ENCODE peak calls at places on chromosomes 4 and X, in eight cellular contexts. One of them, this sample, is unnamed.

GRCh38 chrX:111181883-111182400 is 86.0 kb downstream of the PAK3 start:
- DNase-seq in hypothalamus: no peak
- DNase-seq in suprapubic skin: no peak
- DNase-seq in fibroblast of the aortic adventitia: no peak
- DNase-seq in psoas muscle: no peak
- DNase-seq in heart left ventricle: no peak
- DNase-seq in stimulated activated CD4-positive, alpha-beta T cell treated with anti-CD3 and anti-CD28 coated beads, Interleukin-12 subunit alpha, Interleukin-12 subunit beta, amount 100 ng/mL, for 24 hours: no peak
- DNase-seq in GM12891: no peak
- DNase-seq in this sample: no peak

GRCh38 chrX:17550011-17550410 is 175.0 kb downstream of the NHS start:
- DNase-seq in hypothalamus: no peak
- DNase-seq in suprapubic skin: no peak
- DNase-seq in fibroblast of the aortic adventitia: no peak
- DNase-seq in psoas muscle: no peak
- DNase-seq in heart left ventricle: no peak
- DNase-seq in stimulated activated CD4-positive, alpha-beta T cell treated with anti-CD3 and anti-CD28 coated beads, Interleukin-12 subunit alpha, Interleukin-12 subunit beta, amount 100 ng/mL, for 24 hours: no peak
- DNase-seq in GM12891: no peak
- DNase-seq in this sample: no peak

GRCh38 chrX:63809158-63809557 is 24.1 kb upstream of the ARHGEF9 start:
- DNase-seq in hypothalamus: no peak
- DNase-seq in suprapubic skin: no peak
- DNase-seq in fibroblast of the aortic adventitia: no peak
- DNase-seq in psoas muscle: no peak
- DNase-seq in heart left ventricle: no peak
- DNase-seq in stimulated activated CD4-positive, alpha-beta T cell treated with anti-CD3 and anti-CD28 coated beads, Interleukin-12 subunit alpha, Interleukin-12 subunit beta, amount 100 ng/mL, for 24 hours: no peak
- DNase-seq in GM12891: no peak
- DNase-seq in this sample: no peak

GRCh38 chrX:15864629-15865028 is 10.0 kb upstream of the AP1S2 start:
- DNase-seq in hypothalamus: no peak
- DNase-seq in suprapubic skin: no peak
- DNase-seq in fibroblast of the aortic adventitia: no peak
- DNase-seq in psoas muscle: no peak
- DNase-seq in heart left ventricle: no peak
- DNase-seq in stimulated activated CD4-positive, alpha-beta T cell treated with anti-CD3 and anti-CD28 coated beads, Interleukin-12 subunit alpha, Interleukin-12 subunit beta, amount 100 ng/mL, for 24 hours: no peak
- DNase-seq in GM12891: no peak
- DNase-seq in this sample: no peak

GRCh38 chr4:98113005-98113404 is 30.3 kb downstream of the STPG2 start:
- DNase-seq in hypothalamus: no peak
- DNase-seq in suprapubic skin: no peak
- DNase-seq in fibroblast of the aortic adventitia: peak
- DNase-seq in psoas muscle: no peak
- DNase-seq in heart left ventricle: no peak
- DNase-seq in stimulated activated CD4-positive, alpha-beta T cell treated with anti-CD3 and anti-CD28 coated beads, Interleukin-12 subunit alpha, Interleukin-12 subunit beta, amount 100 ng/mL, for 24 hours: no peak
- DNase-seq in GM12891: no peak
- DNase-seq in this sample: no peak

GRCh38 chr4:119683518-119683917 is 54.9 kb upstream of the PDE5A start:
- DNase-seq in hypothalamus: no peak
- DNase-seq in suprapubic skin: no peak
- DNase-seq in fibroblast of the aortic adventitia: peak
- DNase-seq in psoas muscle: no peak
- DNase-seq in heart left ventricle: no peak
- DNase-seq in stimulated activated CD4-positive, alpha-beta T cell treated with anti-CD3 and anti-CD28 coated beads, Interleukin-12 subunit alpha, Interleukin-12 subunit beta, amount 100 ng/mL, for 24 hours: no peak
- DNase-seq in GM12891: no peak
- DNase-seq in this sample: peak

GRCh38 chr4:167265231-167265630 is 30.9 kb upstream of the SPOCK3 start:
- DNase-seq in hypothalamus: no peak
- DNase-seq in suprapubic skin: no peak
- DNase-seq in fibroblast of the aortic adventitia: no peak
- DNase-seq in psoas muscle: no peak
- DNase-seq in heart left ventricle: no peak
- DNase-seq in stimulated activated CD4-positive, alpha-beta T cell treated with anti-CD3 and anti-CD28 coated beads, Interleukin-12 subunit alpha, Interleukin-12 subunit beta, amount 100 ng/mL, for 24 hours: no peak
- DNase-seq in GM12891: no peak
- DNase-seq in this sample: no peak

GRCh38 chr4:85979276-85979675 is 380.6 kb downstream of the MAPK10 start:
- DNase-seq in hypothalamus: no peak
- DNase-seq in suprapubic skin: no peak
- DNase-seq in fibroblast of the aortic adventitia: no peak
- DNase-seq in psoas muscle: no peak
- DNase-seq in heart left ventricle: no peak
- DNase-seq in stimulated activated CD4-positive, alpha-beta T cell treated with anti-CD3 and anti-CD28 coated beads, Interleukin-12 subunit alpha, Interleukin-12 subunit beta, amount 100 ng/mL, for 24 hours: no peak
- DNase-seq in GM12891: no peak
- DNase-seq in this sample: no peak

GRCh38 chr4:56215901-56216300 is 171.4 kb downstream of the AASDH start:
- DNase-seq in hypothalamus: no peak
- DNase-seq in suprapubic skin: no peak
- DNase-seq in fibroblast of the aortic adventitia: peak
- DNase-seq in psoas muscle: no peak
- DNase-seq in heart left ventricle: no peak
- DNase-seq in stimulated activated CD4-positive, alpha-beta T cell treated with anti-CD3 and anti-CD28 coated beads, Interleukin-12 subunit alpha, Interleukin-12 subunit beta, amount 100 ng/mL, for 24 hours: no peak
- DNase-seq in GM12891: no peak
- DNase-seq in this sample: no peak

GRCh38 chr4:72876946-72877345 is 192.6 kb downstream of the COX18 start:
- DNase-seq in hypothalamus: no peak
- DNase-seq in suprapubic skin: no peak
- DNase-seq in fibroblast of the aortic adventitia: no peak
- DNase-seq in psoas muscle: no peak
- DNase-seq in heart left ventricle: no peak
- DNase-seq in stimulated activated CD4-positive, alpha-beta T cell treated with anti-CD3 and anti-CD28 coated beads, Interleukin-12 subunit alpha, Interleukin-12 subunit beta, amount 100 ng/mL, for 24 hours: no peak
- DNase-seq in GM12891: no peak
- DNase-seq in this sample: no peak

GRCh38 chr4:20464381-20464780 is 212.7 kb downstream of the SLIT2 start:
- DNase-seq in hypothalamus: no peak
- DNase-seq in suprapubic skin: no peak
- DNase-seq in fibroblast of the aortic adventitia: peak
- DNase-seq in psoas muscle: no peak
- DNase-seq in heart left ventricle: no peak
- DNase-seq in stimulated activated CD4-positive, alpha-beta T cell treated with anti-CD3 and anti-CD28 coated beads, Interleukin-12 subunit alpha, Interleukin-12 subunit beta, amount 100 ng/mL, for 24 hours: no peak
- DNase-seq in GM12891: no peak
- DNase-seq in this sample: no peak

GRCh38 chr4:185920691-185921260 is 108.8 kb upstream of the SORBS2 start:
- DNase-seq in hypothalamus: no peak
- DNase-seq in suprapubic skin: no peak
- DNase-seq in fibroblast of the aortic adventitia: no peak
- DNase-seq in psoas muscle: no peak
- DNase-seq in heart left ventricle: no peak
- DNase-seq in stimulated activated CD4-positive, alpha-beta T cell treated with anti-CD3 and anti-CD28 coated beads, Interleukin-12 subunit alpha, Interleukin-12 subunit beta, amount 100 ng/mL, for 24 hours: no peak
- DNase-seq in GM12891: no peak
- DNase-seq in this sample: no peak

GRCh38 chrX:11532291-11533075 is 133.2 kb downstream of the ARHGAP6 start:
- DNase-seq in hypothalamus: no peak
- DNase-seq in suprapubic skin: no peak
- DNase-seq in fibroblast of the aortic adventitia: peak
- DNase-seq in psoas muscle: no peak
- DNase-seq in heart left ventricle: no peak
- DNase-seq in stimulated activated CD4-positive, alpha-beta T cell treated with anti-CD3 and anti-CD28 coated beads, Interleukin-12 subunit alpha, Interleukin-12 subunit beta, amount 100 ng/mL, for 24 hours: no peak
- DNase-seq in GM12891: no peak
- DNase-seq in this sample: no peak

GRCh38 chr4:144575181-144575580 is 70.8 kb upstream of the HHIP start:
- DNase-seq in hypothalamus: no peak
- DNase-seq in suprapubic skin: no peak
- DNase-seq in fibroblast of the aortic adventitia: peak
- DNase-seq in psoas muscle: no peak
- DNase-seq in heart left ventricle: no peak
- DNase-seq in stimulated activated CD4-positive, alpha-beta T cell treated with anti-CD3 and anti-CD28 coated beads, Interleukin-12 subunit alpha, Interleukin-12 subunit beta, amount 100 ng/mL, for 24 hours: no peak
- DNase-seq in GM12891: no peak
- DNase-seq in this sample: no peak

GRCh38 chr4:180380733-180381132 is 1862.5 kb upstream of the TENM3 start:
- DNase-seq in hypothalamus: no peak
- DNase-seq in suprapubic skin: no peak
- DNase-seq in fibroblast of the aortic adventitia: peak
- DNase-seq in psoas muscle: no peak
- DNase-seq in heart left ventricle: no peak
- DNase-seq in stimulated activated CD4-positive, alpha-beta T cell treated with anti-CD3 and anti-CD28 coated beads, Interleukin-12 subunit alpha, Interleukin-12 subunit beta, amount 100 ng/mL, for 24 hours: no peak
- DNase-seq in GM12891: no peak
- DNase-seq in this sample: no peak

GRCh38 chrX:48910926-48911406 is 480 bp downstream of the SLC35A2 start:
- DNase-seq in hypothalamus: no peak
- DNase-seq in suprapubic skin: no peak
- DNase-seq in fibroblast of the aortic adventitia: peak
- DNase-seq in psoas muscle: no peak
- DNase-seq in heart left ventricle: no peak
- DNase-seq in stimulated activated CD4-positive, alpha-beta T cell treated with anti-CD3 and anti-CD28 coated beads, Interleukin-12 subunit alpha, Interleukin-12 subunit beta, amount 100 ng/mL, for 24 hours: no peak
- DNase-seq in GM12891: no peak
- DNase-seq in this sample: no peak

GRCh38 chr4:95129036-95129435 is 371.3 kb downstream of the BMPR1B start:
- DNase-seq in hypothalamus: no peak
- DNase-seq in suprapubic skin: no peak
- DNase-seq in fibroblast of the aortic adventitia: no peak
- DNase-seq in psoas muscle: no peak
- DNase-seq in heart left ventricle: no peak
- DNase-seq in stimulated activated CD4-positive, alpha-beta T cell treated with anti-CD3 and anti-CD28 coated beads, Interleukin-12 subunit alpha, Interleukin-12 subunit beta, amount 100 ng/mL, for 24 hours: no peak
- DNase-seq in GM12891: no peak
- DNase-seq in this sample: no peak

GRCh38 chr4:164293776-164294175 is 460.2 kb upstream of the SMIM31 start:
- DNase-seq in hypothalamus: no peak
- DNase-seq in suprapubic skin: no peak
- DNase-seq in fibroblast of the aortic adventitia: no peak
- DNase-seq in psoas muscle: no peak
- DNase-seq in heart left ventricle: no peak
- DNase-seq in stimulated activated CD4-positive, alpha-beta T cell treated with anti-CD3 and anti-CD28 coated beads, Interleukin-12 subunit alpha, Interleukin-12 subunit beta, amount 100 ng/mL, for 24 hours: no peak
- DNase-seq in GM12891: no peak
- DNase-seq in this sample: no peak

GRCh38 chr4:3369781-3370660 is 71.7 kb upstream of the HGFAC start:
- DNase-seq in hypothalamus: no peak
- DNase-seq in suprapubic skin: no peak
- DNase-seq in fibroblast of the aortic adventitia: peak
- DNase-seq in psoas muscle: no peak
- DNase-seq in heart left ventricle: no peak
- DNase-seq in stimulated activated CD4-positive, alpha-beta T cell treated with anti-CD3 and anti-CD28 coated beads, Interleukin-12 subunit alpha, Interleukin-12 subunit beta, amount 100 ng/mL, for 24 hours: peak
- DNase-seq in GM12891: no peak
- DNase-seq in this sample: no peak

GRCh38 chrX:9627827-9628406 is 137.7 kb downstream of the GPR143 start:
- DNase-seq in hypothalamus: no peak
- DNase-seq in suprapubic skin: no peak
- DNase-seq in fibroblast of the aortic adventitia: peak
- DNase-seq in psoas muscle: no peak
- DNase-seq in heart left ventricle: no peak
- DNase-seq in stimulated activated CD4-positive, alpha-beta T cell treated with anti-CD3 and anti-CD28 coated beads, Interleukin-12 subunit alpha, Interleukin-12 subunit beta, amount 100 ng/mL, for 24 hours: no peak
- DNase-seq in GM12891: no peak
- DNase-seq in this sample: no peak

GRCh38 chr4:168693750-168694470 is 197.1 kb downstream of the PALLD start:
- DNase-seq in hypothalamus: no peak
- DNase-seq in suprapubic skin: no peak
- DNase-seq in fibroblast of the aortic adventitia: no peak
- DNase-seq in psoas muscle: no peak
- DNase-seq in heart left ventricle: no peak
- DNase-seq in stimulated activated CD4-positive, alpha-beta T cell treated with anti-CD3 and anti-CD28 coated beads, Interleukin-12 subunit alpha, Interleukin-12 subunit beta, amount 100 ng/mL, for 24 hours: no peak
- DNase-seq in GM12891: no peak
- DNase-seq in this sample: no peak

GRCh38 chr4:184599492-184600135 is 49.6 kb downstream of the CASP3 start:
- DNase-seq in hypothalamus: no peak
- DNase-seq in suprapubic skin: no peak
- DNase-seq in fibroblast of the aortic adventitia: peak
- DNase-seq in psoas muscle: no peak
- DNase-seq in heart left ventricle: no peak
- DNase-seq in stimulated activated CD4-positive, alpha-beta T cell treated with anti-CD3 and anti-CD28 coated beads, Interleukin-12 subunit alpha, Interleukin-12 subunit beta, amount 100 ng/mL, for 24 hours: no peak
- DNase-seq in GM12891: no peak
- DNase-seq in this sample: no peak

GRCh38 chrX:150696836-150697235 is 3.6 kb downstream of the MTMR1 start:
- DNase-seq in hypothalamus: no peak
- DNase-seq in suprapubic skin: no peak
- DNase-seq in fibroblast of the aortic adventitia: no peak
- DNase-seq in psoas muscle: no peak
- DNase-seq in heart left ventricle: no peak
- DNase-seq in stimulated activated CD4-positive, alpha-beta T cell treated with anti-CD3 and anti-CD28 coated beads, Interleukin-12 subunit alpha, Interleukin-12 subunit beta, amount 100 ng/mL, for 24 hours: no peak
- DNase-seq in GM12891: no peak
- DNase-seq in this sample: no peak

GRCh38 chr4:27692098-27692679 is 831.5 kb downstream of the STIM2 start:
- DNase-seq in hypothalamus: no peak
- DNase-seq in suprapubic skin: no peak
- DNase-seq in fibroblast of the aortic adventitia: peak
- DNase-seq in psoas muscle: no peak
- DNase-seq in heart left ventricle: no peak
- DNase-seq in stimulated activated CD4-positive, alpha-beta T cell treated with anti-CD3 and anti-CD28 coated beads, Interleukin-12 subunit alpha, Interleukin-12 subunit beta, amount 100 ng/mL, for 24 hours: no peak
- DNase-seq in GM12891: no peak
- DNase-seq in this sample: no peak

GRCh38 chr4:47490550-47490949 is 5.5 kb downstream of the ATP10D start:
- DNase-seq in hypothalamus: no peak
- DNase-seq in suprapubic skin: no peak
- DNase-seq in fibroblast of the aortic adventitia: peak
- DNase-seq in psoas muscle: no peak
- DNase-seq in heart left ventricle: peak
- DNase-seq in stimulated activated CD4-positive, alpha-beta T cell treated with anti-CD3 and anti-CD28 coated beads, Interleukin-12 subunit alpha, Interleukin-12 subunit beta, amount 100 ng/mL, for 24 hours: peak
- DNase-seq in GM12891: no peak
- DNase-seq in this sample: no peak

GRCh38 chr4:1044469-1045192 is 33.2 kb downstream of the FGFRL1 start:
- DNase-seq in hypothalamus: no peak
- DNase-seq in suprapubic skin: no peak
- DNase-seq in fibroblast of the aortic adventitia: no peak
- DNase-seq in psoas muscle: peak
- DNase-seq in heart left ventricle: peak
- DNase-seq in stimulated activated CD4-positive, alpha-beta T cell treated with anti-CD3 and anti-CD28 coated beads, Interleukin-12 subunit alpha, Interleukin-12 subunit beta, amount 100 ng/mL, for 24 hours: no peak
- DNase-seq in GM12891: no peak
- DNase-seq in this sample: no peak

This sample was measured in HuH-7.5.